ENCODE peak calls at places on chromosome 14, in nine cellular contexts. C is body of pancreas; I is AG10803; B is coronary artery; A is lung; Y is fibroblast of lung; M is CD8-positive, alpha-beta T cell; K is WERI-Rb-1; J is mammary epithelial cell. H is an unnamed sample.

GRCh38 chr14:49853572-49854375 is 1.2 kb upstream of the NEMF start:
- DNase-seq in C (peak; percentile 76), A (peak; percentile 78), I (peak; percentile 82), M (peak; percentile 68), Y (peak; percentile 76), J (peak; percentile 69), B (no peak), K (peak; percentile 84), H (peak; percentile 86)

GRCh38 chr14:94045101-94045500 is 19.0 kb downstream of the OTUB2 start:
- DNase-seq in C (peak; percentile 5), K (no peak), J (no peak), M (no peak), B (peak; percentile 50), I (no peak), A (no peak), Y (no peak), H (no peak)

GRCh38 chr14:89000007-89000942 is 175.8 kb downstream of the TTC8 start:
- DNase-seq in Y (peak; percentile 98), K (peak; percentile 42), J (peak; percentile 93), M (no peak), A (peak; percentile 54), B (no peak), I (peak; percentile 100), C (peak; percentile 16), H (peak; percentile 89)

GRCh38 chr14:67734675-67735074 is 33.0 kb downstream of the RDH12 start:
- DNase-seq in C (no peak), B (no peak), I (peak; percentile 2), A (no peak), K (no peak), J (no peak), Y (no peak), M (no peak), H (no peak)

GRCh38 chr14:22405201-22405600 is 183.8 kb downstream of the DAD1 start:
- DNase-seq in C (no peak), Y (no peak), K (no peak), J (no peak), B (no peak), I (no peak), M (no peak), A (no peak), H (no peak)

GRCh38 chr14:30016025-30016424 is 88.4 kb upstream of the PRKD1 start:
- DNase-seq in J (no peak), K (no peak), Y (no peak), M (no peak), C (no peak), B (no peak), I (no peak), A (no peak), H (no peak)

GRCh38 chr14:50397461-50398196 is 948 bp upstream of the CDKL1 start:
- DNase-seq in Y (no peak), B (no peak), K (no peak), C (peak; percentile 48), M (no peak), I (peak; percentile 21), A (no peak), J (peak; percentile 57), H (peak; percentile 16)

GRCh38 chr14:64549805-64550538 is at the start of gene PPP1R36:
- DNase-seq in M (peak; percentile 39), C (peak; percentile 67), B (no peak), Y (peak; percentile 26), I (peak; percentile 39), A (peak; percentile 39), K (no peak), J (no peak), H (no peak)

GRCh38 chr14:21840765-21841164 is 167.1 kb upstream of the OR4E1 start:
- DNase-seq in Y (no peak), A (no peak), J (peak; percentile 11), M (no peak), K (no peak), B (no peak), C (no peak), I (no peak), H (no peak)

GRCh38 chr14:99215277-99215676 is 56.7 kb downstream of the BCL11B start:
- DNase-seq in M (no peak), Y (peak; percentile 90), C (no peak), A (no peak), I (peak; percentile 96), K (no peak), B (no peak), J (peak; percentile 43), H (peak; percentile 97)

GRCh38 chr14:71834308-71835204 is 97.7 kb upstream of the RGS6 start:
- DNase-seq in K (no peak), Y (no peak), J (no peak), A (no peak), C (no peak), B (no peak), I (no peak), M (no peak), H (no peak)

GRCh38 chr14:81829447-81829846 is 295.8 kb upstream of the SEL1L start:
- DNase-seq in I (no peak), K (no peak), M (no peak), A (no peak), C (no peak), J (no peak), Y (no peak), B (no peak), H (no peak)

GRCh38 chr14:98946995-98947394 is 325.0 kb downstream of the BCL11B start:
- DNase-seq in K (no peak), J (no peak), M (no peak), B (peak; percentile 64), A (no peak), I (peak; percentile 21), C (no peak), Y (peak; percentile 16), H (no peak)

GRCh38 chr14:99075771-99076370 is 196.1 kb downstream of the BCL11B start:
- DNase-seq in M (peak; percentile 1), B (no peak), Y (no peak), K (no peak), J (peak; percentile 16), A (peak; percentile 20), C (no peak), I (peak; percentile 5), H (no peak)

GRCh38 chr14:76917759-76918175 is 91.6 kb downstream of the LRRC74A start:
- DNase-seq in Y (peak; percentile 21), I (peak; percentile 22), J (no peak), A (peak; percentile 54), K (no peak), C (peak; percentile 65), B (no peak), M (no peak), H (peak; percentile 30)

GRCh38 chr14:61537567-61538463 is 157.5 kb upstream of the HIF1A start:
- DNase-seq in C (peak; percentile 78), I (peak; percentile 90), Y (peak; percentile 90), K (peak; percentile 35), B (no peak), A (peak; percentile 73), M (peak; percentile 31), J (peak; percentile 100), H (peak; percentile 87)

GRCh38 chr14:28666961-28667360 is 99.6 kb upstream of the FOXG1 start:
- DNase-seq in I (no peak), J (no peak), A (no peak), M (no peak), K (no peak), Y (peak; percentile 33), B (no peak), C (no peak), H (peak; percentile 56)

GRCh38 chr14:21612324-21612723 is 22.4 kb downstream of the OR10G2 start:
- DNase-seq in B (no peak), C (no peak), I (no peak), Y (no peak), K (no peak), J (no peak), A (no peak), M (no peak), H (no peak)

DNA sequence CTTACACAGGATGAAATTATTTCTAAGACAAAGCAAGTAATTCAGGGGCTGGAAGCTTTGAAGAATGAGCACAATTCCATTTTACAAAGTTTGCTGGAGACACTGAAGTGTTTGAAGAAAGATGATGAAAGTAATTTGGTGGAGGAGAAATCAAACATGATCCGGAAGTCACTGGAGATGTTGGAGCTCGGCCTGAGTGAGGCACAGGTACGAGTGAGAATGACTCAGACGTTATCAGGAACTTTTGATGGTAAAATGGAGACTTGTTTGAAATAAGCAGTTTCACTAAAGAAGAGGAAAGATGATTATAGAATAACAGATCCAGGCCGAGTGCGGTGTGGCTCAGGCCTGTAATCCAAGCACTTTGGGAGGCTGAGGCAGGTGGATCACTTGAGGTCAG is 25.6 kb downstream of the KLC1 start:
- DNase-seq in C (no peak), B (no peak), K (no peak), I (no peak), Y (no peak), A (no peak), J (no peak), M (no peak), H (no peak)
- TF ChIP-seq CTCF in C (no peak), B (no peak), K (no peak), I (no peak), Y (no peak), A (no peak), J (no peak), M (no peak), H (no peak)

DNA sequence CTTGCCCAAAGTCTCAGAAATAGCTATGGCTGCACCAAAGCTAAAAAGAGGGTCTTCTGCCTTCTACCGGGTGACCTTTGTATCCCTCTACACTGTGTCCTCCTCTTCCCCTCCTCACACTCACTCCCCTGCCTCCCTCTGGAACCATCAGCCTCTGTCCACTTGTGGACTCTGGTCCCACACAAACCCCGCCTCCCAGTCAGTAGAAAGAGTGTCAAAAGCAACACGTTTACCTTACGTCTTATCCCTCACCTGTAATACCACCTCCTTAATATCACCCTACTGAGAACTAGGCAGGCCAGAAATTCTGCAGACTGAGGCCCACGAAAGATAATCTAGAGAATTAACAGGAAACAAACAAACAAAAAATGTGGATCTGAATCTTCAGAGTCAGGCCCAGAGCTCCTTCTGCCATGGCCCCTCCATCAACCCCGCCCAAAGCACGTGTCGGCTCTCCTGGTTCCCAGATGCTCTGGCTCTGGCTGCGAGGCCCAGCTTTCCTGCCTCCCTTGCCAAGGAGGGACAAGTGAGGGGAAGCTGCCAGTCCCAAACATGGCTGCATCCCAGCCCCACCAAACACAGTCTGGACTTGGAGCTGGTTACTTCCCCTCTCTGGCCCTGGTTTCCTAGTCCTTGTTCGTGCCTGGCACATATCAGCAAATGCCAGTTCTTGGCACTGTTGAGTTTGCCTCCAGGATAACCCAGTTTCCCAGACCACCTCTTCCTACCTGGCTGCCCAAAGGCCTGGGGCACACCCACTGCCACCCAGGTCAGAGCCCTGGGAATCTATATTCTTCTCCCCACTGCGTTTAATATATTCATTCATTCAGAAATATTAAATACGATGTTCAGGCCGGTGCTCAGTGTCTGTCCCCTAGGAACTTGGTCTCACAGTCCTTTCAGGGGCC is 2.7 kb downstream of the ACTN1 start:
- DNase-seq in B (no peak), M (no peak), A (no peak), Y (peak; percentile 45), J (peak; percentile 44), I (peak; percentile 70), K (no peak), C (no peak), H (no peak)
- H3K4me3 ChIP-seq in B (peak overlapping the region; percentile 89), M (peak overlapping the region; percentile 86), A (no peak overlapping the region), Y (peak overlapping the region; percentile 95), J (peak overlapping the region; percentile 96), I (peak overlapping the region; percentile 97), K (no peak overlapping the region), C (no peak overlapping the region), H (peak overlapping the region; percentile 94)

GRCh38 chr14:37116933-37117844 is 55.2 kb downstream of the SLC25A21 start:
- DNase-seq in K (no peak), B (no peak), Y (peak; percentile 75), M (no peak), A (no peak), J (peak; percentile 68), C (no peak), I (peak; percentile 62), H (peak; percentile 82)
- TF ChIP-seq CTCF in K (no peak), B (peak; percentile 12), Y (peak; percentile 49), M (no peak), A (no peak), J (peak; percentile 47), C (no peak), I (peak; percentile 69), H (peak; percentile 73)

GRCh38 chr14:24162083-24162482 is 1.0 kb downstream of the IRF9 start:
- DNase-seq in Y (peak; percentile 49), J (no peak), I (peak; percentile 26), B (peak; percentile 65), M (no peak), A (no peak), K (no peak), C (no peak), H (no peak)
- H3K4me3 ChIP-seq in Y (peak overlapping the region; percentile 75), J (no peak overlapping the region), I (peak overlapping the region; percentile 98), B (peak overlapping the region; percentile 80), M (peak overlapping the region; percentile 80), A (peak overlapping the region; percentile 60), K (no peak overlapping the region), C (no peak overlapping the region), H (peak overlapping the region; percentile 72)